ENCODE peak calls at places on chromosomes 7 and 10, in nine cellular contexts. D is breast epithelium, Q is progenitor cell of endocrine pancreas, O is RWPE1, H is GM13976, M is fibroblast of lung, V is fibroblast of mammary gland, Z is heart right ventricle, E is AG10803. B is an unnamed sample.

GRCh38 chr7:145848691-145849090 is 267.9 kb upstream of the CNTNAP2 start:
- DNase-seq in V (no peak), E (no peak), H (no peak), D (no peak), Z (no peak), O (no peak), M (no peak), Q (peak; percentile 22), B (no peak)

GRCh38 chr10:129959544-129960492 is 4.3 kb downstream of the EBF3 start:
- DNase-seq in Q (no peak), Z (no peak), M (no peak), E (no peak), H (no peak), V (no peak), O (no peak), D (no peak), B (no peak)

GRCh38 chr10:132329565-132330485 is 2.2 kb upstream of the LRRC27 start:
- DNase-seq in O (peak; percentile 60), Z (no peak), M (peak; percentile 84), Q (no peak), H (no peak), E (peak; percentile 63), V (peak; percentile 63), D (no peak), B (no peak)

GRCh38 chr7:90804370-90804769 is 208.2 kb downstream of the CDK14 start:
- DNase-seq in D (no peak), Q (no peak), M (peak; percentile 77), H (no peak), V (peak; percentile 26), E (no peak), O (no peak), Z (no peak), B (no peak)

GRCh38 chr7:39353615-39354376 is 212.4 kb upstream of the YAE1 start:
- DNase-seq in V (peak; percentile 16), H (no peak), D (no peak), E (peak; percentile 71), O (peak; percentile 34), Z (peak; percentile 19), Q (peak; percentile 12), M (peak; percentile 88), B (no peak)

GRCh38 chr7:65444899-65445823 is 71.5 kb downstream of the ZNF92 start:
- DNase-seq in E (no peak), H (no peak), M (no peak), V (no peak), Z (no peak), Q (no peak), D (no peak), O (no peak), B (no peak)

GRCh38 chr7:64744680-64745079 is 49.5 kb upstream of the ZNF138 start:
- DNase-seq in O (no peak), M (no peak), D (no peak), V (no peak), Q (no peak), E (no peak), H (no peak), Z (no peak), B (no peak)

GRCh38 chr7:43693687-43694398 is 35.5 kb downstream of the COA1 start:
- DNase-seq in E (peak; percentile 72), M (peak; percentile 91), H (no peak), V (peak; percentile 90), Z (no peak), D (no peak), Q (no peak), O (peak; percentile 84), B (no peak)

GRCh38 chr10:132303361-132304115 is 4.2 kb downstream of the STK32C start:
- DNase-seq in Q (no peak), D (no peak), O (no peak), E (no peak), H (no peak), M (no peak), Z (no peak), V (no peak), B (no peak)

GRCh38 chr10:58302259-58302658 is 32.5 kb upstream of the UBE2D1 start:
- DNase-seq in H (no peak), V (no peak), M (no peak), Q (no peak), D (no peak), O (no peak), Z (no peak), E (no peak), B (no peak)

GRCh38 chr10:127922675-127923366 is 15.9 kb downstream of the PTPRE start:
- DNase-seq in O (peak; percentile 93), D (peak; percentile 87), M (peak; percentile 97), E (peak; percentile 88), Z (peak; percentile 82), V (peak; percentile 78), H (no peak), Q (no peak), B (no peak)

GRCh38 chr7:55130554-55131198 is 111.9 kb downstream of the EGFR start:
- DNase-seq in D (no peak), V (peak; percentile 96), Z (peak; percentile 45), M (peak; percentile 95), O (no peak), E (peak; percentile 84), H (no peak), Q (no peak), B (no peak)

GRCh38 chr7:128217972-128218652 is 23.0 kb upstream of the LEP start:
- DNase-seq in V (peak; percentile 48), Z (no peak), M (peak; percentile 48), D (no peak), E (peak; percentile 20), H (no peak), O (no peak), Q (no peak), B (no peak)
- TF ChIP-seq CTCF in V (peak; percentile 19), Z (no peak), M (no peak), D (no peak), E (peak; percentile 13), H (no peak), O (no peak), Q (peak; percentile 36), B (peak; percentile 25)

GRCh38 chr7:151341357-151342101 is at the start of gene NUB1:
- DNase-seq in E (peak; percentile 73), H (peak; percentile 91), D (peak; percentile 88), Q (peak; percentile 96), M (peak; percentile 67), Z (peak; percentile 94), O (peak; percentile 78), V (peak; percentile 77), B (peak; percentile 89)

GRCh38 chr7:151343516-151343915 is 1.9 kb downstream of the NUB1 start:
- DNase-seq in Q (no peak), Z (no peak), V (no peak), M (no peak), E (no peak), D (no peak), H (no peak), O (no peak), B (no peak)

GRCh38 chr7:151342102-151342646 is 562 bp downstream of the NUB1 start:
- DNase-seq in V (peak; percentile 15), E (no peak), H (peak; percentile 75), Q (no peak), D (no peak), M (no peak), Z (no peak), O (peak; percentile 8), B (no peak)

GRCh38 chr7:151340794-151341356 is 737 bp upstream of the NUB1 start:
- DNase-seq in V (no peak), Z (no peak), E (no peak), M (no peak), H (no peak), D (no peak), Q (no peak), O (peak; percentile 4), B (no peak)

DNA sequence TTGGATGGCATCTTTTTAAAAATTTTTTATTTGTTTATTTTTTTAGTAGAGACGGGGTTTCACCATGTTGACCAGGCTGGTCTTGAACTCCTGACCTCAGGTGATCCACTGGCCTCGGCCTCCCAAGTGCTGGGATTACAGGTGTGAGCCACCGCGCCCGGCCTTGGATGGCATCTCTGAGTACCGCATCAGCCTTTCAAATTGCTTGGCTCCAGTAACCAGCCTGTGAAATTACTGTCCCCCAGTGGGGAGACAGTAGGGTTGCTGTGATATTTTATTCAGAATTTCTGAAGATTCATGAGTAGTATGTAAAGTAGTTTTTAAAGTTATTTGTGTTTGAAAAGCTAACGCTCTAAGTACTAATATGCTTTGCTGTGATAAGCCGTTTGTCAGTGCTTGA is 1.2 kb downstream of the NUB1 start:
- DNase-seq in O (no peak), Q (no peak), H (no peak), D (no peak), V (no peak), M (no peak), Z (no peak), E (no peak), B (no peak)
- TF ChIP-seq CTCF in O (no peak), Q (no peak), H (no peak), D (no peak), V (peak; percentile 1), M (no peak), Z (no peak), E (peak; percentile 19), B (no peak)

GRCh38 chr10:29324220-29324831 is 35.5 kb downstream of the LYZL1 start:
- DNase-seq in H (no peak), V (no peak), Q (no peak), M (peak; percentile 85), E (no peak), O (no peak), Z (no peak), D (no peak), B (no peak)

GRCh38 chr10:29326299-29326698 is 37.4 kb downstream of the LYZL1 start:
- DNase-seq in Q (no peak), V (no peak), O (no peak), H (no peak), D (no peak), Z (no peak), M (no peak), E (no peak), B (no peak)

GRCh38 chr10:29321656-29322055 is 32.8 kb downstream of the LYZL1 start:
- DNase-seq in O (no peak), V (no peak), D (no peak), Q (no peak), E (no peak), M (no peak), Z (no peak), H (no peak), B (no peak)

GRCh38 chr10:29323387-29323786 is 34.5 kb downstream of the LYZL1 start:
- DNase-seq in Q (no peak), H (no peak), E (no peak), Z (no peak), V (no peak), D (no peak), M (no peak), O (no peak), B (no peak)

GRCh38 chr10:29322918-29323317 is 34.0 kb downstream of the LYZL1 start:
- DNase-seq in M (no peak), H (no peak), Z (no peak), O (no peak), Q (no peak), E (no peak), D (no peak), V (no peak), B (no peak)
- TF ChIP-seq CTCF in M (no peak), H (no peak), Z (no peak), O (no peak), Q (no peak), E (no peak), D (no peak), V (no peak), B (no peak)

DNA sequence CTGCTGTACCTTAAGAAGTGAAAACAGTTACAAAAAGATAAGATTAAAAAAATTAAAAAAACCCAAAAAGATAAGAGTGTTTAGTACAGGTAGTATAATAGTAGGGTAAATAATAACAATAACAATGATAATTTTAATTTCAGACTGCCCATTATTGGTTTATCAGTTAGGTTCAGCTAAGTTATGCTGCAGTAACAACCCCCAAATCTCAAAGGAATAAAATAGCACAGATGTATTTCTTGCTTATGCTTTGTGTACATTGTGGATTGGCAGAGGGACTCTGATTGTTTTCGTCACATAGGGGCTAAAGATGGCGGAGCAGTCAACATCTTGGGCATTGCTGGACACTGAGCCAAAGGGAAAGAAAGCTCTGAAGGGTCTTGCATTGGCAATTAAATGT is 264.6 kb downstream of the LRMDA start:
- DNase-seq in O (no peak), D (no peak), Z (no peak), Q (no peak), H (no peak), V (no peak), M (no peak), E (no peak), B (no peak)
- TF ChIP-seq CTCF in O (no peak), D (no peak), Z (no peak), Q (no peak), H (no peak), V (no peak), M (no peak), E (no peak), B (no peak)